ENCODE peak calls at places on chromosomes 16 and 17, in eight cellular contexts. K is heart right ventricle, J is psoas muscle, P is A549, D is ovary, B is coronary artery, X is sigmoid colon, L is AG04450. S is an unnamed sample.

GRCh38 chr17:4511199-4511932 is 12.7 kb downstream of the SPNS2 start:
- DNase-seq in D (no peak), J (no peak), K (no peak), X (peak), P (no peak), B (no peak), L (no peak), S (no peak)

GRCh38 chr16:10782628-10783027 is 36.0 kb downstream of the TVP23A start:
- DNase-seq in L (no peak), D (no peak), P (no peak), K (no peak), X (no peak), J (no peak), B (no peak), S (no peak)

GRCh38 chr17:61230972-61231820 is 168.4 kb upstream of the TBX2 start:
- DNase-seq in L (no peak), D (no peak), J (no peak), B (no peak), P (no peak), X (no peak), K (no peak), S (no peak)

GRCh38 chr16:49465661-49466528 is 92.3 kb downstream of the C16orf78 start:
- DNase-seq in J (peak), B (peak), D (no peak), K (no peak), X (peak), P (no peak), L (no peak), S (no peak)

GRCh38 chr17:81706757-81707624 is 3.8 kb downstream of the MRPL12 start:
- DNase-seq in K (no peak), D (no peak), J (no peak), X (no peak), P (no peak), L (no peak), B (no peak), S (no peak)

GRCh38 chr17:54982399-54982798 is 13.8 kb downstream of the STXBP4 start:
- DNase-seq in J (no peak), P (peak), K (no peak), L (no peak), X (peak), B (no peak), D (no peak), S (no peak)

GRCh38 chr17:40121191-40121885 is 433 bp upstream of the MSL1 start:
- DNase-seq in J (peak), B (peak), K (peak), D (peak), X (peak), P (peak), L (no peak), S (peak)

GRCh38 chr17:73683788-73684582 is 39.7 kb upstream of the SDK2 start:
- DNase-seq in X (no peak), D (no peak), P (no peak), L (no peak), B (peak), J (no peak), K (no peak), S (peak)

GRCh38 chr17:79913896-79914812 is 74.9 kb upstream of the CBX4 start:
- DNase-seq in L (no peak), J (peak), D (peak), X (no peak), P (no peak), B (no peak), K (no peak), S (no peak)

GRCh38 chr17:75267403-75268232 is 3.4 kb downstream of the MIF4GD start:
- DNase-seq in D (no peak), L (no peak), P (peak), X (no peak), B (no peak), J (peak), K (no peak), S (no peak)

GRCh38 chr16:64410306-64410705 is 711.6 kb downstream of the CDH11 start:
- DNase-seq in B (no peak), D (no peak), J (no peak), P (no peak), X (no peak), K (no peak), L (no peak), S (peak)

GRCh38 chr17:70855401-70856054 is 686.2 kb downstream of the KCNJ2 start:
- DNase-seq in J (no peak), L (peak), X (no peak), D (no peak), K (no peak), B (no peak), P (no peak), S (peak)

GRCh38 chr16:75789237-75789636 is 62.9 kb upstream of the CPHXL start:
- DNase-seq in D (no peak), J (no peak), B (no peak), X (no peak), K (no peak), L (peak), P (peak), S (peak)

GRCh38 chr17:73325527-73325842 is 13.7 kb upstream of the CDC42EP4 start:
- DNase-seq in D (no peak), B (no peak), L (no peak), J (no peak), K (no peak), P (no peak), X (peak), S (peak)

GRCh38 chr16:83744521-83744981 is 63.2 kb upstream of the HSBP1 start:
- DNase-seq in L (no peak), D (no peak), P (no peak), K (peak), B (no peak), X (peak), J (peak), S (no peak)

GRCh38 chr16:53952215-53953208 is 248.6 kb downstream of the FTO start:
- DNase-seq in B (no peak), D (no peak), X (no peak), J (no peak), K (no peak), L (no peak), P (no peak), S (peak)

GRCh38 chr16:87938412-87938949 is 2.2 kb upstream of the CA5A start:
- DNase-seq in B (no peak), X (no peak), J (peak), K (no peak), D (no peak), P (no peak), L (no peak), S (no peak)

GRCh38 chr17:59694344-59694743 is 12.9 kb downstream of the PTRH2 start:
- DNase-seq in B (no peak), X (no peak), L (no peak), P (no peak), D (no peak), K (no peak), J (no peak), S (no peak)

GRCh38 chr17:18954321-18954720 is 2.4 kb downstream of the SLC5A10 start:
- DNase-seq in X (no peak), P (no peak), D (no peak), B (no peak), L (no peak), K (no peak), J (no peak), S (no peak)

GRCh38 chr17:35094902-35095301 is 24.8 kb downstream of the RAD51D start:
- DNase-seq in K (no peak), X (no peak), D (no peak), L (peak), J (no peak), B (no peak), P (peak), S (peak)

GRCh38 chr16:7086842-7087616 is 245.6 kb upstream of the RBFOX1 start:
- DNase-seq in L (no peak), B (no peak), D (peak), J (peak), P (peak), K (peak), X (no peak), S (no peak)

GRCh38 chr17:37774508-37774907 is 29.6 kb upstream of the HNF1B start:
- DNase-seq in D (no peak), X (no peak), L (no peak), P (no peak), K (no peak), J (no peak), B (no peak), S (no peak)

GRCh38 chr16:69916445-69916844 is 34.7 kb upstream of the CLEC18A start:
- DNase-seq in K (no peak), P (no peak), L (no peak), X (no peak), D (no peak), J (no peak), B (no peak), S (no peak)

GRCh38 chr16:69917311-69917710 is 33.8 kb upstream of the CLEC18A start:
- DNase-seq in L (no peak), K (no peak), P (no peak), J (no peak), X (no peak), B (no peak), D (no peak), S (no peak)

GRCh38 chr16:69921125-69921524 is 30.0 kb upstream of the CLEC18A start:
- DNase-seq in X (no peak), B (no peak), P (no peak), L (no peak), K (no peak), D (peak), J (no peak), S (no peak)

GRCh38 chr16:69918241-69918640 is 32.9 kb upstream of the CLEC18A start:
- DNase-seq in L (no peak), K (no peak), X (no peak), J (no peak), D (no peak), B (no peak), P (no peak), S (peak)

GRCh38 chr16:69917739-69918138 is 33.4 kb upstream of the CLEC18A start:
- DNase-seq in J (peak), X (peak), D (peak), L (peak), B (peak), K (no peak), P (peak), S (peak)
- H3K4me3 ChIP-seq in J (no peak), X (peak), D (no peak), L (peak), B (peak), K (no peak), P (peak), S (no peak)

GRCh38 chr17:48592097-48592496 is 1.5 kb downstream of the HOXB5 start:
- DNase-seq in P (no peak), D (no peak), B (no peak), K (no peak), X (no peak), J (no peak), L (no peak), S (no peak)
- H3K27ac ChIP-seq in P (no peak), D (no peak), B (no peak), K (no peak), X (peak), J (no peak), L (peak), S (no peak)

GRCh38 chr17:45703806-45704205 is 80.3 kb upstream of the CRHR1 start:
- DNase-seq in P (no peak), B (no peak), X (no peak), J (no peak), L (no peak), D (no peak), K (no peak), S (no peak)

GRCh38 chr17:45703348-45703747 is 80.8 kb upstream of the CRHR1 start:
- DNase-seq in B (no peak), L (no peak), X (no peak), D (no peak), J (no peak), K (no peak), P (no peak), S (no peak)

GRCh38 chr17:45704251-45704650 is 79.9 kb upstream of the CRHR1 start:
- DNase-seq in P (no peak), J (no peak), D (no peak), K (no peak), X (no peak), L (no peak), B (no peak), S (no peak)

GRCh38 chr17:45706033-45706432 is 78.1 kb upstream of the CRHR1 start:
- DNase-seq in L (no peak), J (no peak), P (no peak), X (no peak), K (no peak), B (no peak), D (no peak), S (no peak)

GRCh38 chr17:45705123-45706009 is 78.8 kb upstream of the CRHR1 start:
- DNase-seq in L (no peak), B (no peak), K (no peak), X (no peak), P (peak), D (no peak), J (no peak), S (no peak)
- TF ChIP-seq CTCF in L (no peak), B (no peak), K (no peak), X (no peak), P (no peak), D (no peak), J (no peak), S (no peak)

GRCh38 chr17:1188812-1189211 is 9.0 kb upstream of the ABR start:
- DNase-seq in X (peak), L (no peak), J (peak), B (peak), P (no peak), K (peak), D (peak), S (peak)
- H3K4me3 ChIP-seq in X (no peak), L (no peak), J (peak), B (peak), P (no peak), K (no peak), D (no peak), S (no peak)

GRCh38 chr16:15676506-15676905 is 26.5 kb downstream of the NDE1 start:
- DNase-seq in X (no peak), K (no peak), P (no peak), D (no peak), L (no peak), B (no peak), J (no peak), S (no peak)
- H3K27ac ChIP-seq in X (no peak), K (no peak), P (no peak), D (no peak), L (no peak), B (no peak), J (no peak), S (no peak)

GRCh38 chr17:57402691-57403090 is 146.4 kb downstream of the MSI2 start:
- DNase-seq in X (no peak), K (no peak), P (no peak), J (no peak), L (no peak), B (no peak), D (no peak), S (no peak)

GRCh38 chr17:57404807-57405485 is 148.6 kb downstream of the MSI2 start:
- DNase-seq in K (no peak), L (no peak), B (no peak), X (no peak), J (no peak), D (no peak), P (no peak), S (no peak)

GRCh38 chr17:57405486-57406072 is 149.3 kb downstream of the MSI2 start:
- DNase-seq in P (no peak), L (no peak), X (no peak), K (no peak), B (no peak), J (no peak), D (no peak), S (no peak)

GRCh38 chr17:57403241-57403640 is 146.9 kb downstream of the MSI2 start:
- DNase-seq in K (no peak), X (no peak), P (no peak), L (no peak), J (no peak), B (no peak), D (no peak), S (no peak)

GRCh38 chr17:57404073-57404472 is 147.8 kb downstream of the MSI2 start:
- DNase-seq in P (peak), K (no peak), L (no peak), B (no peak), D (no peak), J (no peak), X (no peak), S (no peak)
- TF ChIP-seq CTCF in P (peak), K (no peak), L (no peak), B (no peak), D (no peak), J (no peak), X (no peak), S (no peak)